ENCODE peak calls at places on chromosomes 4 and X, in five cellular contexts. X is IMR-90, A is mesenchymal stem cell, T is neuronal stem cell, F is trophoblast cell. P is an unnamed sample.

GRCh38 chr4:95105112-95105511 is 347.4 kb downstream of the BMPR1B start:
- DNase-seq in T (no peak), X (no peak), A (no peak), F (no peak), P (no peak)

GRCh38 chr4:184053476-184053875 is 148.4 kb downstream of the STOX2 start:
- DNase-seq in F (no peak), A (no peak), T (no peak), X (no peak), P (no peak)

GRCh38 chrX:56308726-56309125 is 76.6 kb downstream of the KLF8 start:
- DNase-seq in X (no peak), T (no peak), A (no peak), F (no peak), P (no peak)

GRCh38 chr4:78309352-78309751 is 242.2 kb upstream of the ANXA3 start:
- DNase-seq in T (no peak), A (no peak), X (no peak), F (no peak), P (no peak)

GRCh38 chr4:158172558-158173258 is at the start of gene GASK1B:
- DNase-seq in A (peak; percentile 72), T (peak; percentile 21), F (no peak), X (peak; percentile 64), P (peak; percentile 43)

GRCh38 chr4:166421556-166422156 is 548.6 kb downstream of the TLL1 start:
- DNase-seq in T (no peak), X (peak; percentile 2), A (peak; percentile 1), F (no peak), P (no peak)

GRCh38 chrX:48726596-48726995 is 30.1 kb downstream of the SUV39H1 start:
- DNase-seq in A (no peak), X (no peak), T (no peak), F (no peak), P (no peak)

GRCh38 chr4:24768604-24769003 is 26.8 kb upstream of the SOD3 start:
- DNase-seq in X (no peak), F (no peak), T (no peak), A (no peak), P (no peak)

GRCh38 chr4:151322565-151322964 is 2.8 kb downstream of the SH3D19 start:
- DNase-seq in A (no peak), F (peak; percentile 69), T (no peak), X (no peak), P (no peak)

GRCh38 chrX:129771266-129771995 is 8.3 kb upstream of the SASH3 start:
- DNase-seq in F (no peak), X (no peak), T (no peak), A (no peak), P (no peak)

GRCh38 chrX:149222040-149222439 is 283.1 kb downstream of the IDS start:
- DNase-seq in F (no peak), X (no peak), T (no peak), A (no peak), P (no peak)

GRCh38 chr4:6916587-6917444 is 7.2 kb downstream of the TBC1D14 start:
- DNase-seq in A (peak; percentile 56), T (no peak), F (peak; percentile 76), X (no peak), P (no peak)

GRCh38 chr4:185566425-185566824 is 31.1 kb upstream of the PDLIM3 start:
- DNase-seq in F (peak; percentile 98), T (no peak), A (no peak), X (no peak), P (no peak)

GRCh38 chrX:132480581-132481203 is 8.1 kb downstream of the MBNL3 start:
- DNase-seq in X (peak; percentile 20), A (peak; percentile 85), F (peak; percentile 37), T (no peak), P (no peak)

GRCh38 chr4:140952709-140953108 is 180.6 kb downstream of the RNF150 start:
- DNase-seq in A (peak; percentile 35), X (peak; percentile 71), F (peak; percentile 42), T (no peak), P (no peak)

GRCh38 chrX:150663061-150663460 is 30.1 kb upstream of the MTMR1 start:
- DNase-seq in A (no peak), T (no peak), X (no peak), F (no peak), P (no peak)

GRCh38 chr4:132123870-132124623 is 1025.0 kb upstream of the PCDH10 start:
- DNase-seq in A (peak; percentile 43), F (no peak), T (no peak), X (peak; percentile 55), P (peak; percentile 30)

GRCh38 chr4:184248216-184248615 is 30.5 kb upstream of the ENPP6 start:
- DNase-seq in T (no peak), X (no peak), F (no peak), A (no peak), P (no peak)

GRCh38 chrX:1390621-1391369 is 1.1 kb downstream of the SLC25A6 start:
- DNase-seq in F (no peak), X (no peak), T (no peak), A (no peak), P (no peak)

GRCh38 chrX:69097451-69098236 is 67.6 kb downstream of the PJA1 start:
- DNase-seq in F (peak; percentile 55), T (no peak), X (no peak), A (no peak), P (no peak)

GRCh38 chr4:74109894-74110605 is 11.1 kb upstream of the CXCL2 start:
- DNase-seq in X (peak; percentile 93), T (no peak), F (peak; percentile 23), A (peak; percentile 88), P (no peak)

GRCh38 chr4:74112399-74113090 is 13.6 kb upstream of the CXCL2 start:
- DNase-seq in A (peak; percentile 40), X (peak; percentile 61), T (no peak), F (no peak), P (no peak)

GRCh38 chr4:74110670-74111069 is 11.7 kb upstream of the CXCL2 start:
- DNase-seq in A (no peak), T (no peak), F (no peak), X (no peak), P (no peak)

GRCh38 chr4:74111990-74112389 is 13.0 kb upstream of the CXCL2 start:
- DNase-seq in F (peak; percentile 91), A (peak; percentile 90), T (no peak), X (peak; percentile 36), P (peak; percentile 34)

GRCh38 chr4:74111576-74111975 is 12.6 kb upstream of the CXCL2 start:
- DNase-seq in X (no peak), A (no peak), T (no peak), F (peak; percentile 50), P (no peak)
- H3K4me1 ChIP-seq in X (peaks cover 10% of the 10 kb centered on the region), A (peaks cover 6% of the 10 kb centered on the region), T (peaks cover 20% of the 10 kb centered on the region), F (peaks cover 12% of the 10 kb centered on the region), P (no peaks in the 10 kb centered on the region)

GRCh38 chrX:101391831-101392230 is 1.0 kb downstream of the RPL36A start:
- DNase-seq in X (no peak), T (no peak), F (no peak), A (no peak), P (no peak)
- H4K91ac ChIP-seq in X (no peak overlapping the region), T (no peak overlapping the region), F (no peak overlapping the region), A (no peak overlapping the region), P (no peak overlapping the region)

DNA sequence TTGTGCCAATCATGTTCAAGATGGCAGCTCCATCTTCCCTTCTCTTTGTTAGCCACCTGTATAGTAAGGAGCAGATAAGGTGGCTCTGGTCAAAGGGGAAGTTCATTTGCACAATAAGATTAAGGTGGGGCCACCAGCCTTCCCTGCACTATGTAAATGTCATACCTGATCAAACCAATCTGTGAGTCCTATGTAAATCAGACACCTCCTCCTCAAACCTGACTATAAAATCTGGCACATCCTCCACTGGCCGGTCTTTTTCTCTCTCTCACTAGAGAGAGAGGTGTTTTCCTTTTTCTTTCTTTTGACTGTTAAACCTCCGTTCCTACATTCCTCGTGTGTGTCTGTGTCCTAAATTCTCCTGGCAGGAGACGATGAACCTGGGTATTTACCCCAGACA is 572.5 kb upstream of the AADAT start:
- DNase-seq in X (no peak), F (no peak), A (no peak), T (no peak), P (no peak)
- H2AFZ ChIP-seq in X (no peak overlapping the region), F (no peak overlapping the region), A (no peak overlapping the region), T (no peak overlapping the region), P (no peak overlapping the region)

GRCh38 chr4:139550724-139551429 is 5.1 kb downstream of the SETD7 start:
- DNase-seq in T (no peak), F (no peak), X (peak; percentile 45), A (peak; percentile 69), P (peak; percentile 45)
- H3K4me1 ChIP-seq in T (peaks cover 19% of the 10 kb centered on the region), F (peaks cover 12% of the 10 kb centered on the region), X (peaks cover 9% of the 10 kb centered on the region), A (peaks cover 8% of the 10 kb centered on the region), P (no peaks in the 10 kb centered on the region)

GRCh38 chr4:121705521-121705920 is 8.7 kb upstream of the ANXA5 start:
- DNase-seq in X (no peak), F (no peak), A (no peak), T (no peak), P (no peak)
- H4K91ac ChIP-seq in X (no peak overlapping the region), F (no peak overlapping the region), A (no peak overlapping the region), T (no peak overlapping the region), P (no peak overlapping the region)

P was measured in H9.